ENCODE peak calls at places on chromosomes 13 and 19, in four cellular contexts. Q is right lobe of liver, M is ovary, O is stomach. G is an unnamed sample.

GRCh38 chr13:95349267-95349666 is 48.0 kb upstream of the ABCC4 start:
- DNase-seq in M (no peak), Q (no peak), O (no peak), G (no peak)

GRCh38 chr19:14366529-14366928 is 14.7 kb upstream of the ADGRE5 start:
- DNase-seq in M (no peak), O (peak), Q (peak), G (peak)

GRCh38 chr19:11453468-11454341 is 18.3 kb downstream of the PRKCSH start:
- DNase-seq in O (no peak), M (no peak), Q (no peak), G (no peak)

GRCh38 chr19:790971-791604 is 6.2 kb upstream of the PTBP1 start:
- DNase-seq in O (no peak), M (no peak), Q (no peak), G (no peak)

GRCh38 chr13:99982741-99983400 is 1.3 kb downstream of the ZIC2 start:
- DNase-seq in O (no peak), Q (no peak), M (no peak), G (no peak)

GRCh38 chr19:43901395-43902390 is 33.4 kb downstream of the ZNF45 start:
- DNase-seq in M (peak), O (peak), Q (peak), G (peak)

GRCh38 chr13:77784531-77784930 is 87.0 kb downstream of the SLAIN1 start:
- DNase-seq in M (no peak), O (no peak), Q (no peak), G (no peak)

GRCh38 chr19:43983544-43983911 is 460 bp upstream of the ZNF155 start:
- DNase-seq in M (no peak), Q (no peak), O (no peak), G (no peak)

GRCh38 chr13:63075126-63075525 is 1659.5 kb upstream of the PCDH20 start:
- DNase-seq in M (no peak), O (no peak), Q (no peak), G (no peak)

GRCh38 chr19:55255618-55256423 is 3.0 kb downstream of the PPP6R1 start:
- DNase-seq in M (no peak), O (peak), Q (no peak), G (no peak)

GRCh38 chr19:38033658-38034150 is 126.7 kb downstream of the SIPA1L3 start:
- DNase-seq in M (no peak), O (no peak), Q (no peak), G (no peak)

GRCh38 chr19:884420-885211 is 8.4 kb downstream of the MED16 start:
- DNase-seq in Q (no peak), O (no peak), M (no peak), G (no peak)

GRCh38 chr19:1130801-1131717 is 27.3 kb downstream of the GPX4 start:
- DNase-seq in M (peak), Q (no peak), O (peak), G (no peak)

GRCh38 chr13:112522578-112522977 is 65.4 kb downstream of the TUBGCP3 start:
- DNase-seq in Q (no peak), M (no peak), O (no peak), G (no peak)

GRCh38 chr13:48493076-48493765 is 39.7 kb downstream of the RCBTB2 start:
- DNase-seq in M (no peak), Q (no peak), O (no peak), G (no peak)

GRCh38 chr19:29596885-29597525 is 9.1 kb upstream of the POP4 start:
- DNase-seq in M (no peak), O (no peak), Q (no peak), G (no peak)

GRCh38 chr13:44163108-44163507 is 210.5 kb upstream of the SERP2 start:
- DNase-seq in O (no peak), Q (no peak), M (no peak), G (no peak)

GRCh38 chr13:109256866-109257760 is 529.3 kb downstream of the IRS2 start:
- DNase-seq in M (no peak), Q (no peak), O (no peak), G (no peak)

GRCh38 chr13:101757446-101758039 is 305.1 kb downstream of the ITGBL1 start:
- DNase-seq in M (no peak), Q (no peak), O (no peak), G (no peak)

GRCh38 chr19:17227798-17228367 is 1.9 kb downstream of the OCEL1 start:
- DNase-seq in O (no peak), Q (no peak), M (peak), G (no peak)

GRCh38 chr19:27673986-27674385 is 1539.0 kb downstream of the UQCRFS1 start:
- DNase-seq in Q (no peak), O (no peak), M (no peak), G (no peak)

GRCh38 chr13:50425772-50426171 is 410.5 kb downstream of the KCNRG start:
- DNase-seq in O (no peak), Q (no peak), M (no peak), G (no peak)

GRCh38 chr13:68984688-68985319 is 1122.8 kb upstream of the ATXN8OS start:
- DNase-seq in O (no peak), M (no peak), Q (peak), G (no peak)

DNA sequence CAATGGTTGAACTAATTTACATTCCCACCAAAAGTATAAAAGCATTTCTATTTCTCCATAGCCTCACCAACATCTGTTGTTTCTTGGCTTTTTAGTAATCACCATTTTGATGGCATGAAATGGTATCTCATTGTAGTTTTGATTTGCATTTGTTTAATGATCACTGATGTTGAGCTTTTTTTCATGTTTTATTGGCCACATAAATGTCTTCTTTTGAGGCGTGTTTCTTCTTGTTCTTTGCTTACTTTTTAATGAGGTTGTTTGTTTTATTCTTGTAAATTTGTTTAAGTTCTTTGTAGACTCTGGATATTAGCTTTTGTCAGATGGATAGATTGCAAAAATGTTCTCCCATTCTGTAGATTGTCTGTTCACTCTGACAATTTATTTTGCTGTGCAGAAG is 28.2 kb downstream of the ZNF714 start:
- DNase-seq in Q (no peak), O (no peak), M (no peak), G (no peak)
- H3K4me3 ChIP-seq in Q (no peak), O (no peak), M (no peak), G (no peak)

GRCh38 chr19:49148784-49149651 is 6.2 kb downstream of the HRC start:
- DNase-seq in O (peak), M (peak), Q (peak), G (peak)
- TF ChIP-seq POLR2A in O (no peak), M (no peak), Q (peak), G (no peak)

GRCh38 chr19:42060117-42060516 is 9.9 kb downstream of the GRIK5 start:
- DNase-seq in Q (no peak), O (no peak), M (no peak), G (no peak)
- H3K4me3 ChIP-seq in Q (no peak), O (no peak), M (no peak), G (no peak)

GRCh38 chr13:114313061-114313860 is 1.0 kb upstream of the CHAMP1 start:
- DNase-seq in Q (no peak), M (no peak), O (no peak), G (no peak)

GRCh38 chr13:114315074-114315785 is 927 bp downstream of the CHAMP1 start:
- DNase-seq in Q (no peak), M (no peak), O (no peak), G (no peak)

GRCh38 chr13:114311387-114311786 is 2.9 kb upstream of the CHAMP1 start:
- DNase-seq in Q (no peak), O (no peak), M (no peak), G (no peak)

GRCh38 chr13:114311908-114312307 is 2.4 kb upstream of the CHAMP1 start:
- DNase-seq in Q (no peak), M (no peak), O (no peak), G (no peak)

GRCh38 chr13:114314074-114314912 is at the start of gene CHAMP1:
- DNase-seq in O (peak), M (peak), Q (peak), G (peak)
- TF ChIP-seq POLR2A in O (no peak), M (peak), Q (peak), G (no peak)

GRCh38 chr19:46347572-46347883 is 641 bp downstream of the PPP5C start:
- DNase-seq in M (no peak), O (no peak), Q (no peak), G (no peak)
- H3K4me3 ChIP-seq in M (peak), O (peak), Q (peak), G (peak)

DNA sequence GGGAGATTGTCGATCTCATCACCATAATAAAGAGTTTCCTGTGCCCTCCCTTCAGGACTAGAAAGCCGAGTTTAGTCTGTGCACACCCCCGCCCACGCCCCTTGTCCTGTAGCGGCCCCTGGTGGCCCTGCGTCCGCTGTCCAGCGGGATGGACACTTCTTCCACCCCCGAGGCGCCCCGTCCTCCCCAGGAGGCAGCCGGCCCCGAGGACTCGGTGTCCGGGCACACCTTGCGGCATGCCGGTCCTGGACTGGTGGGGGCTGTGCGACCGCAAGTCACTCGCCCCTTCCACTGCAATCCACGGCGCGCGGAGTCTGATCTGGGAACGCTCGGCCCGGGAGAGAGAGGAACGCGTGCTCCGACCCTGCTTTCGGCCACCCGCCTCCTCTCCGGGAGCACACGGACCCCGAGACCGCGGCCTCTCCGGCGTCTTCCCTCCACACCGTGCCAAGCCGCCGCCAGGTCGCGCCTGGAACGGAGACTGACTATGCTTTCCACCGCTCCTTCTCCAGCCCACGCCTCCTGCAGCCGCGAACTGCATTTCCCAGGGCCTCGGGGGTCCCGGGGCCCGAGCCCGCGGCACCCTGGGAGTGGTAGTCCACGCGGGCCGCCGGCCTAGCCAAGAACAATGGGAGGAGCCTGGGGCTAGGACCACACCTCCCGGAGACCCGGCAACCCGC is 678 bp upstream of the KMT2B start:
- DNase-seq in O (peak), Q (peak), M (peak), G (peak)
- TF ChIP-seq POLR2A in O (no peak), Q (no peak), M (no peak), G (no peak)

GRCh38 chr13:60411983-60412382 is 15.0 kb downstream of the TDRD3 start:
- DNase-seq in O (no peak), M (no peak), Q (no peak), G (no peak)
- H3K4me3 ChIP-seq in O (no peak), M (no peak), Q (no peak), G (no peak)